ENCODE peak calls at places on chromosomes 12 and 14, in eight cellular contexts. H is activated T-cell treated with anti-CD3 and anti-CD28 coated beads for 1 hour; N is T-helper 1 cell; E is HuH-7; T is stimulated activated CD8-positive, alpha-beta memory T cell treated with anti-CD3 and anti-CD28 coated beads, Interleukin-12 subunit alpha, Interleukin-12 subunit beta, amount 100 ng/mL, for 1 hour; A is T follicular helper cell; O is activated naive CD4-positive, alpha-beta T cell; Y is cardiac muscle cell. X is an unnamed sample.

GRCh38 chr12:28313631-28314030 is 123.4 kb downstream of the CCDC91 start:
- DNase-seq in Y (peak; percentile 36), E (no peak), N (no peak), H (no peak), A (no peak), O (no peak), T (no peak), X (no peak)

GRCh38 chr12:121273364-121273896 is 23.1 kb downstream of the CAMKK2 start:
- DNase-seq in N (no peak), Y (no peak), T (no peak), H (no peak), E (no peak), O (no peak), A (no peak), X (no peak)

GRCh38 chr12:113838896-113839295 is 127.2 kb downstream of the RBM19 start:
- DNase-seq in E (no peak), T (no peak), N (no peak), Y (no peak), A (no peak), O (no peak), H (no peak), X (no peak)

GRCh38 chr12:47097276-47097896 is 17.6 kb upstream of the AMIGO2 start:
- DNase-seq in E (no peak), A (no peak), T (no peak), N (no peak), Y (no peak), H (no peak), O (no peak), X (no peak)

GRCh38 chr14:91330111-91330696 is 85.7 kb upstream of the GPR68 start:
- DNase-seq in E (no peak), A (no peak), T (no peak), H (no peak), N (no peak), O (no peak), Y (no peak), X (no peak)

GRCh38 chr12:129401572-129401971 is 502.3 kb downstream of the TMEM132D start:
- DNase-seq in H (no peak), O (no peak), A (no peak), E (no peak), N (no peak), Y (no peak), T (no peak), X (no peak)

GRCh38 chr14:103545915-103546650 is 16.4 kb downstream of the BAG5 start:
- DNase-seq in O (no peak), Y (no peak), A (no peak), H (no peak), E (no peak), N (no peak), T (no peak), X (no peak)

GRCh38 chr12:11651785-11652184 is 2.3 kb downstream of the ETV6 start:
- DNase-seq in H (no peak), E (no peak), Y (no peak), N (no peak), T (no peak), O (no peak), A (no peak), X (no peak)

GRCh38 chr12:89075890-89076591 is 276.3 kb downstream of the DUSP6 start:
- DNase-seq in O (no peak), Y (peak; percentile 88), N (no peak), E (no peak), H (no peak), A (no peak), T (no peak), X (no peak)

GRCh38 chr12:54173066-54173726 is 15.6 kb downstream of the SMUG1 start:
- DNase-seq in N (peak; percentile 8), T (no peak), A (peak; percentile 7), E (peak; percentile 58), O (no peak), Y (peak; percentile 18), H (no peak), X (no peak)

GRCh38 chr12:80262372-80263170 is 163.2 kb downstream of the OTOGL start:
- DNase-seq in E (no peak), Y (no peak), T (no peak), O (no peak), H (no peak), N (no peak), A (no peak), X (no peak)

GRCh38 chr12:6957741-6958608 is 6.8 kb downstream of the PTPN6 start:
- DNase-seq in T (no peak), Y (no peak), H (no peak), A (no peak), O (no peak), N (no peak), E (no peak), X (no peak)

GRCh38 chr12:42735869-42736361 is 146.4 kb upstream of the PRICKLE1 start:
- DNase-seq in H (no peak), Y (no peak), N (no peak), T (no peak), O (no peak), E (no peak), A (no peak), X (no peak)

GRCh38 chr12:93727195-93727811 is 50.1 kb downstream of the CRADD start:
- DNase-seq in Y (no peak), O (no peak), A (no peak), E (no peak), H (no peak), N (no peak), T (no peak), X (no peak)

GRCh38 chr12:67624355-67624754 is 24.2 kb upstream of the DYRK2 start:
- DNase-seq in H (no peak), T (no peak), A (no peak), E (no peak), O (no peak), N (no peak), Y (no peak), X (no peak)

X was measured in effector CD4-positive, alpha-beta T cell.